ENCODE peak calls at places on chromosomes 16 and 17, in seven cellular contexts. One of them, this sample, is unnamed.
A peak's percentile ranks its signal among the peaks of the same experiment; 100 is the strongest.

GRCh38 chr16:70714526-70715112 is 28.8 kb upstream of the MTSS2 start:
- DNase-seq in epithelial cell of esophagus: no peak
- DNase-seq in BE2C: no peak
- DNase-seq in neural crest cell: no peak
- DNase-seq in AG09309: no peak
- DNase-seq in mesothelial cell of epicardium: no peak
- DNase-seq in heart left ventricle: no peak
- DNase-seq in this sample: no peak

GRCh38 chr17:10735251-10735650 is 5.4 kb upstream of the TMEM220 start:
- DNase-seq in mesothelial cell of epicardium: no peak
- DNase-seq in epithelial cell of esophagus: no peak
- DNase-seq in heart left ventricle: no peak
- DNase-seq in neural crest cell: no peak
- DNase-seq in BE2C: no peak
- DNase-seq in AG09309: no peak
- DNase-seq in this sample: no peak

GRCh38 chr17:33299115-33299514 is 6.0 kb upstream of the ASIC2 start:
- DNase-seq in mesothelial cell of epicardium: no peak
- DNase-seq in heart left ventricle: no peak
- DNase-seq in BE2C: no peak
- DNase-seq in neural crest cell: no peak
- DNase-seq in AG09309: no peak
- DNase-seq in epithelial cell of esophagus: no peak
- DNase-seq in this sample: no peak

GRCh38 chr17:69175812-69176517 is 34.3 kb upstream of the ABCA6 start:
- DNase-seq in BE2C: no peak
- DNase-seq in AG09309: peak; percentile 54
- DNase-seq in mesothelial cell of epicardium: no peak
- DNase-seq in epithelial cell of esophagus: peak; percentile 92
- DNase-seq in heart left ventricle: no peak
- DNase-seq in neural crest cell: no peak
- DNase-seq in this sample: no peak

GRCh38 chr16:1678500-1679098 is 520 bp downstream of the JPT2 start:
- DNase-seq in heart left ventricle: peak; percentile 35
- DNase-seq in AG09309: no peak
- DNase-seq in epithelial cell of esophagus: peak; percentile 61
- DNase-seq in mesothelial cell of epicardium: no peak
- DNase-seq in BE2C: peak; percentile 45
- DNase-seq in neural crest cell: peak; percentile 12
- DNase-seq in this sample: no peak

GRCh38 chr17:66673668-66674276 is 161.1 kb upstream of the CACNG5 start:
- DNase-seq in neural crest cell: peak; percentile 55
- DNase-seq in AG09309: no peak
- DNase-seq in epithelial cell of esophagus: peak; percentile 74
- DNase-seq in heart left ventricle: peak; percentile 36
- DNase-seq in mesothelial cell of epicardium: no peak
- DNase-seq in BE2C: peak; percentile 63
- DNase-seq in this sample: no peak

GRCh38 chr17:78679495-78680395 is 102.3 kb downstream of the CYTH1 start:
- DNase-seq in AG09309: no peak
- DNase-seq in neural crest cell: no peak
- DNase-seq in heart left ventricle: no peak
- DNase-seq in BE2C: no peak
- DNase-seq in mesothelial cell of epicardium: no peak
- DNase-seq in epithelial cell of esophagus: no peak
- DNase-seq in this sample: no peak

GRCh38 chr16:700684-701584 is 4.7 kb downstream of the FBXL16 start:
- DNase-seq in mesothelial cell of epicardium: peak; percentile 69
- DNase-seq in AG09309: no peak
- DNase-seq in heart left ventricle: no peak
- DNase-seq in neural crest cell: peak; percentile 67
- DNase-seq in BE2C: no peak
- DNase-seq in epithelial cell of esophagus: no peak
- DNase-seq in this sample: peak; percentile 67

GRCh38 chr16:86768999-86769398 is 190.7 kb downstream of the FOXL1 start:
- DNase-seq in neural crest cell: no peak
- DNase-seq in BE2C: no peak
- DNase-seq in epithelial cell of esophagus: peak; percentile 77
- DNase-seq in heart left ventricle: no peak
- DNase-seq in mesothelial cell of epicardium: no peak
- DNase-seq in AG09309: no peak
- DNase-seq in this sample: no peak

GRCh38 chr16:17313085-17313611 is 157.6 kb downstream of the XYLT1 start:
- DNase-seq in AG09309: no peak
- DNase-seq in mesothelial cell of epicardium: peak; percentile 25
- DNase-seq in heart left ventricle: peak; percentile 23
- DNase-seq in neural crest cell: no peak
- DNase-seq in BE2C: peak; percentile 82
- DNase-seq in epithelial cell of esophagus: no peak
- DNase-seq in this sample: no peak

GRCh38 chr17:65930140-65930715 is 261.7 kb downstream of the CEP112 start:
- DNase-seq in mesothelial cell of epicardium: no peak
- DNase-seq in epithelial cell of esophagus: no peak
- DNase-seq in BE2C: no peak
- DNase-seq in AG09309: no peak
- DNase-seq in neural crest cell: no peak
- DNase-seq in heart left ventricle: no peak
- DNase-seq in this sample: no peak

GRCh38 chr16:87101903-87102302 is 215.3 kb downstream of the C16orf95 start:
- DNase-seq in heart left ventricle: no peak
- DNase-seq in neural crest cell: no peak
- DNase-seq in BE2C: no peak
- DNase-seq in mesothelial cell of epicardium: no peak
- DNase-seq in epithelial cell of esophagus: no peak
- DNase-seq in AG09309: peak; percentile 13
- DNase-seq in this sample: no peak

GRCh38 chr16:3532741-3533140 is 31.9 kb downstream of the CLUAP1 start:
- DNase-seq in epithelial cell of esophagus: no peak
- DNase-seq in neural crest cell: no peak
- DNase-seq in AG09309: no peak
- DNase-seq in heart left ventricle: no peak
- DNase-seq in BE2C: no peak
- DNase-seq in mesothelial cell of epicardium: no peak
- DNase-seq in this sample: no peak

GRCh38 chr16:12675852-12676251 is 127.8 kb downstream of the CPPED1 start:
- DNase-seq in neural crest cell: no peak
- DNase-seq in heart left ventricle: no peak
- DNase-seq in epithelial cell of esophagus: no peak
- DNase-seq in BE2C: no peak
- DNase-seq in AG09309: peak; percentile 18
- DNase-seq in mesothelial cell of epicardium: no peak
- DNase-seq in this sample: no peak

GRCh38 chr16:24986512-24987303 is 28.5 kb downstream of the ARHGAP17 start:
- DNase-seq in BE2C: no peak
- DNase-seq in epithelial cell of esophagus: peak; percentile 49
- DNase-seq in AG09309: peak; percentile 51
- DNase-seq in heart left ventricle: peak; percentile 61
- DNase-seq in neural crest cell: no peak
- DNase-seq in mesothelial cell of epicardium: no peak
- DNase-seq in this sample: no peak

GRCh38 chr16:4640572-4641305 is 16.1 kb downstream of the MGRN1 start:
- DNase-seq in heart left ventricle: no peak
- DNase-seq in mesothelial cell of epicardium: no peak
- DNase-seq in epithelial cell of esophagus: no peak
- DNase-seq in BE2C: no peak
- DNase-seq in neural crest cell: no peak
- DNase-seq in AG09309: no peak
- DNase-seq in this sample: no peak

GRCh38 chr17:72340836-72341235 is 220.0 kb downstream of the SOX9 start:
- DNase-seq in neural crest cell: no peak
- DNase-seq in epithelial cell of esophagus: no peak
- DNase-seq in mesothelial cell of epicardium: no peak
- DNase-seq in AG09309: no peak
- DNase-seq in BE2C: no peak
- DNase-seq in heart left ventricle: no peak
- DNase-seq in this sample: no peak

GRCh38 chr17:62630365-62631085 is 3.1 kb downstream of the MRC2 start:
- DNase-seq in BE2C: no peak
- DNase-seq in neural crest cell: no peak
- DNase-seq in heart left ventricle: no peak
- DNase-seq in AG09309: no peak
- DNase-seq in mesothelial cell of epicardium: no peak
- DNase-seq in epithelial cell of esophagus: peak; percentile 35
- DNase-seq in this sample: no peak

GRCh38 chr16:56643080-56643778 is 4.8 kb downstream of the MT1A start:
- DNase-seq in BE2C: peak; percentile 69
- DNase-seq in epithelial cell of esophagus: peak; percentile 66
- DNase-seq in mesothelial cell of epicardium: no peak
- DNase-seq in neural crest cell: no peak
- DNase-seq in AG09309: no peak
- DNase-seq in heart left ventricle: peak; percentile 63
- DNase-seq in this sample: peak; percentile 64
- TF ChIP-seq CTCF in BE2C: peak; percentile 41
- TF ChIP-seq CTCF in epithelial cell of esophagus: peak; percentile 34
- TF ChIP-seq CTCF in mesothelial cell of epicardium: no peak
- TF ChIP-seq CTCF in neural crest cell: peak; percentile 35
- TF ChIP-seq CTCF in AG09309: peak; percentile 35
- TF ChIP-seq CTCF in heart left ventricle: peak; percentile 51
- TF ChIP-seq CTCF in this sample: peak; percentile 21

GRCh38 chr17:57084361-57084801 is 665 bp upstream of the AKAP1 start:
- DNase-seq in AG09309: no peak
- DNase-seq in mesothelial cell of epicardium: no peak
- DNase-seq in heart left ventricle: no peak
- DNase-seq in BE2C: no peak
- DNase-seq in epithelial cell of esophagus: no peak
- DNase-seq in neural crest cell: no peak
- DNase-seq in this sample: no peak

GRCh38 chr17:57085448-57086068 is 512 bp downstream of the AKAP1 start:
- DNase-seq in AG09309: no peak
- DNase-seq in mesothelial cell of epicardium: peak; percentile 39
- DNase-seq in BE2C: peak; percentile 74
- DNase-seq in heart left ventricle: peak; percentile 68
- DNase-seq in neural crest cell: peak; percentile 58
- DNase-seq in epithelial cell of esophagus: peak; percentile 35
- DNase-seq in this sample: peak; percentile 78

GRCh38 chr17:57088298-57088697 is 3.3 kb downstream of the AKAP1 start:
- DNase-seq in mesothelial cell of epicardium: no peak
- DNase-seq in heart left ventricle: no peak
- DNase-seq in BE2C: no peak
- DNase-seq in neural crest cell: no peak
- DNase-seq in AG09309: no peak
- DNase-seq in epithelial cell of esophagus: no peak
- DNase-seq in this sample: no peak

GRCh38 chr17:57086069-57086930 is 1.3 kb downstream of the AKAP1 start:
- DNase-seq in mesothelial cell of epicardium: no peak
- DNase-seq in AG09309: no peak
- DNase-seq in epithelial cell of esophagus: peak; percentile 57
- DNase-seq in neural crest cell: peak; percentile 9
- DNase-seq in heart left ventricle: no peak
- DNase-seq in BE2C: peak; percentile 21
- DNase-seq in this sample: peak; percentile 35

DNA sequence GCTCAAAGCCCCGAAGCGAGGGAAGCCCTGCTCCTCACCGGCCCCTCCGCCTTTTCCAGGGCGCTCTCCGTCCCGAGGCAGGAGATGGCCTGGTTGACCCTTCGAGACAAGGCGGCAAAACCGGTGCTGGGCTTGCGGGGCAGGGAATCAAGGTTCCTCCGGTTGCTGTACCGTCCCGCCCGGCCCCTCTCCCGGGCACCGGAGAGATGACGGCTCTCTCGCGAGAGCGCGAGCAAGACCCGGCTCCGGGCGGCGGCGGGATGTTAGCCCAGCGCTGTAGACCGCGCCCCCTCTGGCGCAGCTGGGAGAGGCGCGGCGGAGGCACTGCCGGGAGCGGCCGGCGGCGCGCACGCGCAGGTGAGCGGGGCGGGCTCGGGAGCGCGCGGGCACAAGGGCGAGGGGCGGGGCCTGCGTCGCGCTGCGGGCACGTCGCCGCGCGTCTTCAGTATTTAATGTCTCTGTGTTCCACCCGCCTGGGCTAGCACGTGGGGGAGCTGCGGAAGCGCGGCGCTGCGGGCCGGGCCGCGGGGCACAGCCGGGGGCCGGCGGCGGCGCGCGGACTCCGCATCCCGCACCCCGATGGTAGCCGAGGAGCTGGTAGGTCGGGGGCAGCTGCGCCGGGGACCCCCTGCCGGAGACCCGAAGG is at the start of gene AKAP1:
- DNase-seq in AG09309: peak; percentile 46
- DNase-seq in epithelial cell of esophagus: peak; percentile 96
- DNase-seq in heart left ventricle: peak; percentile 96
- DNase-seq in BE2C: peak; percentile 97
- DNase-seq in mesothelial cell of epicardium: peak; percentile 95
- DNase-seq in neural crest cell: peak; percentile 91
- DNase-seq in this sample: peak; percentile 99
- TF ChIP-seq CTCF in AG09309: peak; percentile 2
- TF ChIP-seq CTCF in epithelial cell of esophagus: peak; percentile 15
- TF ChIP-seq CTCF in heart left ventricle: peak; percentile 28
- TF ChIP-seq CTCF in BE2C: no peak
- TF ChIP-seq CTCF in mesothelial cell of epicardium: peak; percentile 6
- TF ChIP-seq CTCF in neural crest cell: peak; percentile 27
- TF ChIP-seq CTCF in this sample: peak; percentile 63

GRCh38 chr16:58284021-58284420 is 10.8 kb downstream of the PRSS54 start:
- DNase-seq in neural crest cell: no peak
- DNase-seq in BE2C: no peak
- DNase-seq in mesothelial cell of epicardium: no peak
- DNase-seq in heart left ventricle: no peak
- DNase-seq in epithelial cell of esophagus: no peak
- DNase-seq in AG09309: no peak
- DNase-seq in this sample: no peak
- TF ChIP-seq CTCF in neural crest cell: no peak
- TF ChIP-seq CTCF in BE2C: no peak
- TF ChIP-seq CTCF in mesothelial cell of epicardium: no peak
- TF ChIP-seq CTCF in heart left ventricle: no peak
- TF ChIP-seq CTCF in epithelial cell of esophagus: no peak
- TF ChIP-seq CTCF in AG09309: no peak
- TF ChIP-seq CTCF in this sample: no peak

GRCh38 chr16:85631802-85632393 is 18.8 kb downstream of the GSE1 start:
- DNase-seq in AG09309: no peak
- DNase-seq in BE2C: no peak
- DNase-seq in epithelial cell of esophagus: no peak
- DNase-seq in heart left ventricle: no peak
- DNase-seq in neural crest cell: no peak
- DNase-seq in mesothelial cell of epicardium: no peak
- DNase-seq in this sample: no peak
- TF ChIP-seq CTCF in AG09309: peak; percentile 1
- TF ChIP-seq CTCF in BE2C: peak; percentile 39
- TF ChIP-seq CTCF in epithelial cell of esophagus: peak; percentile 3
- TF ChIP-seq CTCF in heart left ventricle: no peak
- TF ChIP-seq CTCF in neural crest cell: no peak
- TF ChIP-seq CTCF in mesothelial cell of epicardium: no peak
- TF ChIP-seq CTCF in this sample: peak; percentile 11

GRCh38 chr17:55764610-55765009 is 13.8 kb downstream of the PCTP start:
- DNase-seq in heart left ventricle: no peak
- DNase-seq in neural crest cell: no peak
- DNase-seq in AG09309: no peak
- DNase-seq in epithelial cell of esophagus: no peak
- DNase-seq in mesothelial cell of epicardium: no peak
- DNase-seq in BE2C: no peak
- DNase-seq in this sample: no peak

GRCh38 chr17:55765472-55765871 is 14.6 kb downstream of the PCTP start:
- DNase-seq in AG09309: no peak
- DNase-seq in heart left ventricle: no peak
- DNase-seq in mesothelial cell of epicardium: no peak
- DNase-seq in BE2C: no peak
- DNase-seq in epithelial cell of esophagus: no peak
- DNase-seq in neural crest cell: no peak
- DNase-seq in this sample: no peak

GRCh38 chr17:55760643-55761355 is 9.9 kb downstream of the PCTP start:
- DNase-seq in neural crest cell: no peak
- DNase-seq in AG09309: no peak
- DNase-seq in mesothelial cell of epicardium: no peak
- DNase-seq in heart left ventricle: no peak
- DNase-seq in epithelial cell of esophagus: no peak
- DNase-seq in BE2C: no peak
- DNase-seq in this sample: no peak

GRCh38 chr17:55762086-55762858 is 11.4 kb downstream of the PCTP start:
- DNase-seq in epithelial cell of esophagus: no peak
- DNase-seq in BE2C: no peak
- DNase-seq in neural crest cell: no peak
- DNase-seq in heart left ventricle: no peak
- DNase-seq in AG09309: no peak
- DNase-seq in mesothelial cell of epicardium: no peak
- DNase-seq in this sample: no peak

GRCh38 chr17:55763856-55764255 is 13.0 kb downstream of the PCTP start:
- DNase-seq in mesothelial cell of epicardium: no peak
- DNase-seq in AG09309: no peak
- DNase-seq in epithelial cell of esophagus: peak; percentile 14
- DNase-seq in heart left ventricle: no peak
- DNase-seq in BE2C: no peak
- DNase-seq in neural crest cell: no peak
- DNase-seq in this sample: no peak
- TF ChIP-seq CTCF in mesothelial cell of epicardium: no peak
- TF ChIP-seq CTCF in AG09309: no peak
- TF ChIP-seq CTCF in epithelial cell of esophagus: no peak
- TF ChIP-seq CTCF in heart left ventricle: no peak
- TF ChIP-seq CTCF in BE2C: no peak
- TF ChIP-seq CTCF in neural crest cell: no peak
- TF ChIP-seq CTCF in this sample: no peak

This sample was measured in GM13977.